ENCODE peak calls at places on chromosomes 16 and 17, in six cellular contexts. T is Panc1; N is activated CD8-positive, alpha-beta T cell treated with anti-CD3 and anti-CD28 coated beads for 36 hours; S is lung; I is A172; B is D341Med. P is an unnamed sample.

GRCh38 chr17:40352044-40352778 is 12.3 kb downstream of the GJD3 start:
- DNase-seq in T (no peak), N (no peak), S (no peak), I (no peak), B (no peak), P (no peak)

GRCh38 chr17:44960654-44961053 is 7.4 kb downstream of the C1QL1 start:
- DNase-seq in T (no peak), N (no peak), S (peak), I (no peak), B (peak), P (no peak)

GRCh38 chr16:3158014-3158497 is 23.2 kb downstream of the ZNF213 start:
- DNase-seq in T (no peak), N (no peak), S (no peak), I (peak), B (no peak), P (peak)

GRCh38 chr16:87393680-87394055 is 1.5 kb downstream of the MAP1LC3B start:
- DNase-seq in T (no peak), N (no peak), S (no peak), I (no peak), B (no peak), P (no peak)

GRCh38 chr16:1545044-1545736 is 11.7 kb downstream of the TMEM204 start:
- DNase-seq in T (no peak), N (no peak), S (no peak), I (no peak), B (no peak), P (no peak)

GRCh38 chr17:47624727-47625068 is 25.0 kb upstream of the KPNB1 start:
- DNase-seq in T (no peak), N (no peak), S (no peak), I (no peak), B (no peak), P (no peak)

GRCh38 chr17:158379-158778 is 21.0 kb downstream of the SCGB1C2 start:
- DNase-seq in T (no peak), N (no peak), S (no peak), I (no peak), B (no peak), P (no peak)

GRCh38 chr16:79707867-79708266 is 107.3 kb upstream of the MAF start:
- DNase-seq in T (no peak), N (no peak), S (peak), I (no peak), B (no peak), P (no peak)

GRCh38 chr17:6096201-6097004 is 26.2 kb downstream of the WSCD1 start:
- DNase-seq in T (no peak), N (no peak), S (no peak), I (no peak), B (no peak), P (no peak)

GRCh38 chr16:48161906-48162305 is 6.1 kb upstream of the ABCC12 start:
- DNase-seq in T (no peak), N (no peak), S (no peak), I (no peak), B (no peak), P (no peak)

GRCh38 chr17:74971069-74971841 is 1.3 kb downstream of the HID1 start:
- DNase-seq in T (no peak), N (no peak), S (no peak), I (no peak), B (no peak), P (no peak)

GRCh38 chr17:73645050-73645871 is 1.0 kb upstream of the SDK2 start:
- DNase-seq in T (no peak), N (peak), S (no peak), I (no peak), B (peak), P (peak)

GRCh38 chr17:45895304-45895968 is 1.1 kb downstream of the MAPT start:
- DNase-seq in T (no peak), N (peak), S (no peak), I (no peak), B (peak), P (peak)

GRCh38 chr17:836154-836553 is 54.0 kb downstream of the MRM3 start:
- DNase-seq in T (no peak), N (no peak), S (no peak), I (no peak), B (no peak), P (peak)

GRCh38 chr16:85663891-85664321 is 24.8 kb downstream of the GINS2 start:
- DNase-seq in T (no peak), N (no peak), S (no peak), I (no peak), B (no peak), P (no peak)

GRCh38 chr16:3980311-3981111 is 100.0 kb upstream of the CREBBP start:
- DNase-seq in T (no peak), N (no peak), S (no peak), I (peak), B (no peak), P (no peak)

GRCh38 chr17:77708936-77709335 is 249.6 kb upstream of the TNRC6C start:
- DNase-seq in T (no peak), N (no peak), S (no peak), I (no peak), B (no peak), P (no peak)

GRCh38 chr16:74825016-74825415 is 50.4 kb upstream of the FA2H start:
- DNase-seq in T (no peak), N (no peak), S (peak), I (no peak), B (no peak), P (no peak)

GRCh38 chr16:75266738-75267630 is 15.6 kb upstream of the BCAR1 start:
- DNase-seq in T (no peak), N (no peak), S (no peak), I (no peak), B (no peak), P (no peak)

GRCh38 chr17:30780343-30780742 is 44.1 kb downstream of the CRLF3 start:
- DNase-seq in T (no peak), N (peak), S (no peak), I (no peak), B (no peak), P (no peak)

GRCh38 chr16:11256657-11257130 is 690 bp upstream of the SOCS1 start:
- DNase-seq in T (no peak), N (no peak), S (peak), I (peak), B (peak), P (peak)

GRCh38 chr17:77475012-77475976 is 334.5 kb downstream of the SEC14L1 start:
- DNase-seq in T (no peak), N (peak), S (no peak), I (peak), B (no peak), P (no peak)

GRCh38 chr16:25297151-25297787 is 39.6 kb upstream of the ZKSCAN2 start:
- DNase-seq in T (no peak), N (no peak), S (no peak), I (no peak), B (no peak), P (no peak)

GRCh38 chr17:28004344-28004743 is 38.1 kb upstream of the NLK start:
- DNase-seq in T (no peak), N (no peak), S (no peak), I (no peak), B (no peak), P (no peak)

GRCh38 chr16:89039756-89040155 is 53.9 kb upstream of the ACSF3 start:
- DNase-seq in T (no peak), N (no peak), S (no peak), I (no peak), B (no peak), P (no peak)

GRCh38 chr17:6755731-6756184 is at the start of gene XAF1:
- DNase-seq in T (no peak), N (peak), S (peak), I (no peak), B (no peak), P (no peak)